ENCODE peak calls at places on chromosome 15, in seven cellular contexts. B is kidney, X is lower lobe of right lung, M is tibial artery, V is upper lobe of right lung, C is uterus, A is esophagus squamous epithelium. F is an unnamed sample.

GRCh38 chr15:82647045-82647834 is at the start of gene CPEB1:
- DNase-seq in M (peak; percentile 81), X (peak; percentile 51), C (peak; percentile 68), B (peak; percentile 83), A (no peak), V (no peak), F (no peak)

GRCh38 chr15:95280711-95281110 is 1049.3 kb downstream of the MCTP2 start:
- DNase-seq in X (no peak), C (no peak), M (no peak), V (no peak), B (no peak), A (no peak), F (no peak)

GRCh38 chr15:51865291-51865690 is 35.8 kb downstream of the TMOD3 start:
- DNase-seq in M (no peak), C (no peak), X (no peak), B (no peak), A (no peak), V (no peak), F (no peak)

GRCh38 chr15:100438570-100438969 is 90.2 kb downstream of the CERS3 start:
- DNase-seq in M (no peak), A (no peak), C (peak; percentile 88), X (peak; percentile 74), V (peak; percentile 68), B (no peak), F (peak; percentile 70)

GRCh38 chr15:41501961-41502786 is 8.5 kb downstream of the ITPKA start:
- DNase-seq in X (peak; percentile 62), V (peak; percentile 66), A (no peak), M (no peak), B (no peak), C (no peak), F (no peak)

GRCh38 chr15:73270366-73271097 is 98.2 kb downstream of the HCN4 start:
- DNase-seq in X (no peak), B (no peak), M (no peak), A (no peak), V (no peak), C (no peak), F (no peak)

GRCh38 chr15:64774556-64775523 is 549 bp downstream of the RBPMS2 start:
- DNase-seq in M (no peak), C (peak; percentile 47), X (no peak), B (peak; percentile 75), V (no peak), A (no peak), F (no peak)

GRCh38 chr15:70762469-70763119 is 764 bp downstream of the UACA start:
- DNase-seq in V (peak; percentile 67), X (peak; percentile 57), M (peak; percentile 82), B (peak; percentile 82), A (no peak), C (peak; percentile 40), F (no peak)

DNA sequence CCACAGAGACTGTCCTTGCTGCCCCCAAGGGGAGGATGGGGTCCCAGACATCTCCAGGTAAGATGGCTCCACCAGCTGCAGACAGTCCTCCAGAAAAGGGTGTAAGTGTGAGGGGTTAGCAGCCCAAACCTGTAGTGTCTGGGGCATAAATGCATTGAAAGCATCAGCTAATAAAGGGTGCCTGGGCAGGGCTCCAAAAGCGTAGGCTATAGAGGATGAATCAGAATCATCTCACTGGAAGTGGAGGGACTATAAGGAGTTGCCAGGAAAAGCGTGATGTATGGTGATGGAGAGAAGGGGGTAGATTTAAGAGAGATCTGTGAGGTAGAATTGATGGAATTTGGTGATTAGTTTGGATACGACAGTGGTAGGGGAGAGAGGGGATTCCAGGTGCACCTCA is 79.9 kb upstream of the ONECUT1 start:
- DNase-seq in X (no peak), A (no peak), M (no peak), V (no peak), B (no peak), C (no peak), F (no peak)
- TF ChIP-seq CTCF in X (no peak), A (no peak), M (no peak), V (no peak), B (no peak), C (no peak), F (no peak)

GRCh38 chr15:91886878-91887277 is 33.4 kb downstream of the SLCO3A1 start:
- DNase-seq in X (no peak), M (no peak), C (no peak), V (no peak), B (no peak), A (no peak), F (no peak)

GRCh38 chr15:91887321-91887720 is 33.8 kb downstream of the SLCO3A1 start:
- DNase-seq in M (no peak), A (no peak), B (no peak), V (no peak), X (no peak), C (no peak), F (no peak)

GRCh38 chr15:91885714-91886265 is 32.3 kb downstream of the SLCO3A1 start:
- DNase-seq in M (no peak), X (no peak), C (no peak), B (no peak), A (no peak), V (no peak), F (no peak)

GRCh38 chr15:91889143-91889815 is 35.8 kb downstream of the SLCO3A1 start:
- DNase-seq in B (no peak), C (no peak), V (no peak), M (no peak), X (no peak), A (no peak), F (no peak)

DNA sequence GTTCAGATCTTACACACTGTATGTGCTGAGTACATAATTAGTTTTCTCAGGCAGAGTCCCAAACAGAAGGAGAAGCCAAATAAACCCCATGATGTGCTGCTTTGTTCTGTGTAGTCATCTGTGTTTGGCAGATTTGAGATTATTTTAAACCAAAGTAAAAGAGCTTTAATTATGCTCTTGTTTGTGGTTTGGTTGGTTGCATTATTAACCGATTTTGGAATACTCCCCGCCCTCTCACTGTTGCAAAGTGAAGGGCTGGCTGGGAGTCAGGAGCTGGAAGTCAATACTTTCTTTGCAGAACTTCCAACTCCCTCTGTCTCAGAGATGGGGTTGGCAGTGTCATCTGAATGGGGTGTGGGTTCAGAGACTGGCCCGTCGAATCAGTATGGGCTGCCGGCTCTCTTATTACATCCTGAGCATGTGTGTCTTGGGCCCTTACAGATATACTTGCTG is 34.4 kb downstream of the SLCO3A1 start:
- DNase-seq in A (no peak), C (no peak), X (no peak), M (no peak), B (no peak), V (no peak), F (no peak)
- H3K27ac ChIP-seq in A (no peak overlapping the region), C (no peak overlapping the region), X (no peak overlapping the region), M (no peak overlapping the region), B (no peak overlapping the region), V (no peak overlapping the region), F (peak overlapping the region; percentile 52)

GRCh38 chr15:39594764-39595620 is 14.1 kb downstream of the THBS1 start:
- DNase-seq in X (no peak), C (no peak), B (no peak), A (no peak), M (no peak), V (no peak), F (no peak)

GRCh38 chr15:39595621-39596221 is 14.8 kb downstream of the THBS1 start:
- DNase-seq in X (no peak), A (no peak), M (no peak), V (no peak), C (no peak), B (no peak), F (no peak)

GRCh38 chr15:39592500-39592899 is 11.6 kb downstream of the THBS1 start:
- DNase-seq in M (no peak), X (no peak), A (no peak), V (no peak), B (no peak), C (no peak), F (no peak)

GRCh38 chr15:39593071-39594055 is 12.5 kb downstream of the THBS1 start:
- DNase-seq in X (no peak), C (no peak), B (no peak), A (no peak), M (no peak), V (no peak), F (no peak)

DNA sequence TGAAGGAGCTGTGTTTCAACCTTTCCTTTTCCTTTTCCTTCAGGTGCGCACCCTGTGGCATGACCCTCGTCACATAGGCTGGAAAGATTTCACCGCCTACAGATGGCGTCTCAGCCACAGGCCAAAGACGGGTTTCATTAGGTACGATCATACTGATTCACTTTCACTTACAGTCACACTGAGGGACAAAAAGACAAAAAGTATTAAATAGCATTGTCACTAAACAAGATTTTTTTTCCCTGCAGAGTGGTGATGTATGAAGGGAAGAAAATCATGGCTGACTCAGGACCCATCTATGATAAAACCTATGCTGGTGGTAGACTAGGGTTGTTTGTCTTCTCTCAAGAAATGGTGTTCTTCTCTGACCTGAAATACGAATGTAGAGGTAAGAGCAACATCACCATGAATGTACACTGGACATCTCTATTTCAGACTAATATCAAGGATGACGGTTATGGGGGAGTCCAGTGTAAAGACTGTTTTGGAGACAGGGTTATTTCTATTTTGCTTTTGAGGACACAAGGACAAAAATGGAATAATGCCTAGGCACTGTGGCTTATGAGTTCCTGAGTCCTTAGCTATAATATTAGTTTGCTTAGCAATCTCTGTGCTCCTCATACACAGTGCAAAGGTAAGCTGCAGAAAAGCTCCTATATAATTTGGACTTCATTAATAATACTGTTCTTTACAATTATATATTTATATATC is 13.3 kb downstream of the THBS1 start:
- DNase-seq in C (no peak), M (no peak), V (no peak), A (no peak), X (no peak), B (no peak), F (no peak)
- H3K36me3 ChIP-seq in C (peaks cover 6% of the 10 kb centered on the region), M (peaks cover 73% of the 10 kb centered on the region), V (peaks cover 73% of the 10 kb centered on the region), A (peaks cover 73% of the 10 kb centered on the region), X (peaks cover 74% of the 10 kb centered on the region), B (peaks cover 41% of the 10 kb centered on the region), F (peaks cover 72% of the 10 kb centered on the region)

GRCh38 chr15:31039961-31040360 is 48.5 kb upstream of the MTMR10 start:
- DNase-seq in X (no peak), B (no peak), C (no peak), V (no peak), A (no peak), M (no peak), F (no peak)

GRCh38 chr15:31036783-31037182 is 45.4 kb upstream of the MTMR10 start:
- DNase-seq in B (no peak), C (no peak), M (no peak), V (no peak), A (no peak), X (no peak), F (no peak)

GRCh38 chr15:31040611-31041010 is 49.2 kb upstream of the MTMR10 start:
- DNase-seq in A (no peak), C (no peak), B (no peak), V (no peak), M (no peak), X (no peak), F (no peak)

GRCh38 chr15:31035610-31036009 is 44.2 kb upstream of the MTMR10 start:
- DNase-seq in V (no peak), M (no peak), X (no peak), B (no peak), A (no peak), C (no peak), F (no peak)

DNA sequence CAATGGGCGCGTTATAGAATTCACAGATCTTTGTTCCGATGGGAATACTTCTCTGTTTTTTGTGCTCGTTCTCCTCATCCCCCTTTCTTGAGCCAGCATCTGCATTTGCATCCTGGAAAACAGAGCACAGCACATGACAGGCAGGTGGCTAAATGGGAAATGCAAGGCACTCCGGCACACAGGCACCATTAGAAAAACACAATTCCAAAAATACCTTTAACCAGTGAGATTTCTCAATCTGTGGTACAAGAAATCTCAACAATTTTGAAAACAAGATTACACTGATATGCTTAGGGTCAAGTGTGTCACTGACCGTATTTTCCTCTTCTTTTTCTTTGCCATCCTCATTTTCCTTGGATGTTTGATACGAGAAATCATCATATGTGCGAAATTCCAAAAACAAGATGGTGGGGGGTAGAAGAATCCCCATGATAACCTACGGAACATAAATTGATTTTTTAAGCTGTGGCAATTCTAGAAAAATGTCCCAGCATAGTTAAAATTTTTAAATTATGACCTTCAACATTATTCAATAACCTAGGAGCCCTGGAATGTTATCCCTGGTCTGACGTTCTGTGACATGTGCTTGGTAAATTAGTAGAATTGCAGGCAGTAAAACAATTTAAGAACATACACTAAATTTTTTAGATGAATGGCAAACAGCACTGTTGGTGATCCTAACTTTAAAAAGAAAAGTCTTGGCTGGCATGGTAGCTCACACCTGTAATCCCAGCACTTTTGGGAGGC is 46.5 kb upstream of the MTMR10 start:
- DNase-seq in X (no peak), C (no peak), A (no peak), B (no peak), V (no peak), M (no peak), F (no peak)
- TF ChIP-seq CTCF in X (no peak), C (no peak), A (no peak), B (no peak), V (no peak), M (no peak), F (no peak)